ENCODE peak calls at places on chromosomes 12 and 14, in four cellular contexts. One of them, this sample, is unnamed.
A peak's percentile ranks its signal among the peaks of the same experiment; 100 is the strongest.

GRCh38 chr12:100794441-100795192 is at the start of gene ANO4:
- DNase-seq in left lung: no peak
- DNase-seq in psoas muscle: no peak
- DNase-seq in adrenal gland: peak; percentile 19
- DNase-seq in this sample: no peak

GRCh38 chr12:100716949-100717732 is 77.4 kb upstream of the ANO4 start:
- DNase-seq in adrenal gland: no peak
- DNase-seq in psoas muscle: no peak
- DNase-seq in left lung: no peak
- DNase-seq in this sample: no peak

GRCh38 chr14:78253986-78254385 is 83.8 kb downstream of the NRXN3 start:
- DNase-seq in psoas muscle: no peak
- DNase-seq in adrenal gland: no peak
- DNase-seq in left lung: no peak
- DNase-seq in this sample: no peak

GRCh38 chr12:80593766-80594165 is 113.7 kb upstream of the MYF6 start:
- DNase-seq in adrenal gland: no peak
- DNase-seq in psoas muscle: no peak
- DNase-seq in left lung: no peak
- DNase-seq in this sample: no peak

GRCh38 chr14:30587141-30587540 is 28.2 kb downstream of the G2E3 start:
- DNase-seq in adrenal gland: no peak
- DNase-seq in left lung: no peak
- DNase-seq in psoas muscle: no peak
- DNase-seq in this sample: no peak

GRCh38 chr12:71321531-71321930 is 118.1 kb upstream of the LGR5 start:
- DNase-seq in left lung: no peak
- DNase-seq in psoas muscle: no peak
- DNase-seq in adrenal gland: no peak
- DNase-seq in this sample: no peak

GRCh38 chr14:87000071-87000470 is 992.9 kb downstream of the GALC start:
- DNase-seq in adrenal gland: no peak
- DNase-seq in psoas muscle: no peak
- DNase-seq in left lung: no peak
- DNase-seq in this sample: no peak

GRCh38 chr14:36981832-36982528 is 190.4 kb downstream of the SLC25A21 start:
- DNase-seq in psoas muscle: no peak
- DNase-seq in left lung: no peak
- DNase-seq in adrenal gland: no peak
- DNase-seq in this sample: no peak

GRCh38 chr14:102785598-102785963 is 8.3 kb downstream of the TRAF3 start:
- DNase-seq in adrenal gland: no peak
- DNase-seq in left lung: no peak
- DNase-seq in psoas muscle: no peak
- DNase-seq in this sample: no peak

GRCh38 chr12:27548301-27549199 is 24.5 kb downstream of the PPFIBP1 start:
- DNase-seq in adrenal gland: no peak
- DNase-seq in left lung: no peak
- DNase-seq in psoas muscle: no peak
- DNase-seq in this sample: no peak

GRCh38 chr14:44785096-44785495 is 176.7 kb downstream of the KLHL28 start:
- DNase-seq in adrenal gland: no peak
- DNase-seq in psoas muscle: no peak
- DNase-seq in left lung: no peak
- DNase-seq in this sample: no peak

GRCh38 chr12:57816855-57817151 is 1.7 kb downstream of the AVIL start:
- DNase-seq in psoas muscle: peak; percentile 69
- DNase-seq in left lung: peak; percentile 61
- DNase-seq in adrenal gland: no peak
- DNase-seq in this sample: no peak

GRCh38 chr12:53200458-53201169 is 6.4 kb downstream of the ITGB7 start:
- DNase-seq in adrenal gland: no peak
- DNase-seq in left lung: no peak
- DNase-seq in psoas muscle: no peak
- DNase-seq in this sample: no peak

GRCh38 chr12:27367078-27367477 is 34.4 kb downstream of the BMAL2 start:
- DNase-seq in psoas muscle: no peak
- DNase-seq in left lung: no peak
- DNase-seq in adrenal gland: no peak
- DNase-seq in this sample: no peak

GRCh38 chr12:115953450-115953849 is 324.0 kb downstream of the MED13L start:
- DNase-seq in psoas muscle: no peak
- DNase-seq in left lung: no peak
- DNase-seq in adrenal gland: no peak
- DNase-seq in this sample: no peak

GRCh38 chr12:116881325-116881866 is at the start of gene HRK:
- DNase-seq in left lung: no peak
- DNase-seq in adrenal gland: peak; percentile 39
- DNase-seq in psoas muscle: no peak
- DNase-seq in this sample: no peak

GRCh38 chr12:60279224-60279623 is 683.4 kb downstream of the SLC16A7 start:
- DNase-seq in psoas muscle: no peak
- DNase-seq in adrenal gland: no peak
- DNase-seq in left lung: no peak
- DNase-seq in this sample: no peak

GRCh38 chr12:14190694-14191093 is 174.8 kb upstream of the ATF7IP start:
- DNase-seq in psoas muscle: no peak
- DNase-seq in left lung: no peak
- DNase-seq in adrenal gland: no peak
- DNase-seq in this sample: no peak

GRCh38 chr14:41558527-41558926 is 48.1 kb upstream of the LRFN5 start:
- DNase-seq in left lung: no peak
- DNase-seq in adrenal gland: no peak
- DNase-seq in psoas muscle: no peak
- DNase-seq in this sample: no peak

GRCh38 chr12:79055926-79056674 is 191.5 kb downstream of the SYT1 start:
- DNase-seq in psoas muscle: no peak
- DNase-seq in left lung: no peak
- DNase-seq in adrenal gland: no peak
- DNase-seq in this sample: no peak

GRCh38 chr12:79997115-79997805 is 62.4 kb upstream of the PPP1R12A start:
- DNase-seq in adrenal gland: no peak
- DNase-seq in psoas muscle: no peak
- DNase-seq in left lung: no peak
- DNase-seq in this sample: no peak

GRCh38 chr14:24816011-24816928 is 182.3 kb upstream of the GZMB start:
- DNase-seq in adrenal gland: no peak
- DNase-seq in psoas muscle: no peak
- DNase-seq in left lung: no peak
- DNase-seq in this sample: no peak

GRCh38 chr12:28938056-28938455 is 211.0 kb upstream of the FAR2 start:
- DNase-seq in psoas muscle: no peak
- DNase-seq in adrenal gland: no peak
- DNase-seq in left lung: no peak
- DNase-seq in this sample: no peak

GRCh38 chr14:55454264-55455151 is 14.1 kb upstream of the TBPL2 start:
- DNase-seq in adrenal gland: peak; percentile 79
- DNase-seq in left lung: no peak
- DNase-seq in psoas muscle: no peak
- DNase-seq in this sample: no peak

GRCh38 chr12:82473111-82473754 is 114.9 kb downstream of the METTL25 start:
- DNase-seq in left lung: no peak
- DNase-seq in psoas muscle: no peak
- DNase-seq in adrenal gland: no peak
- DNase-seq in this sample: no peak

GRCh38 chr14:66111891-66112290 is 374.3 kb upstream of the CCDC196 start:
- DNase-seq in adrenal gland: no peak
- DNase-seq in left lung: no peak
- DNase-seq in psoas muscle: no peak
- DNase-seq in this sample: no peak

GRCh38 chr14:69811227-69811867 is 14.3 kb upstream of the SLC10A1 start:
- DNase-seq in adrenal gland: no peak
- DNase-seq in psoas muscle: no peak
- DNase-seq in left lung: no peak
- DNase-seq in this sample: no peak
- TF ChIP-seq CTCF in adrenal gland: no peak
- TF ChIP-seq CTCF in psoas muscle: no peak
- TF ChIP-seq CTCF in left lung: no peak
- TF ChIP-seq CTCF in this sample: no peak

GRCh38 chr12:92144631-92145480 is 790 bp downstream of the BTG1 start:
- DNase-seq in psoas muscle: peak; percentile 80
- DNase-seq in left lung: peak; percentile 56
- DNase-seq in adrenal gland: peak; percentile 68
- DNase-seq in this sample: peak; percentile 92
- TF ChIP-seq CTCF in psoas muscle: peak; percentile 4
- TF ChIP-seq CTCF in left lung: no peak
- TF ChIP-seq CTCF in adrenal gland: no peak
- TF ChIP-seq CTCF in this sample: peak; percentile 54

DNA sequence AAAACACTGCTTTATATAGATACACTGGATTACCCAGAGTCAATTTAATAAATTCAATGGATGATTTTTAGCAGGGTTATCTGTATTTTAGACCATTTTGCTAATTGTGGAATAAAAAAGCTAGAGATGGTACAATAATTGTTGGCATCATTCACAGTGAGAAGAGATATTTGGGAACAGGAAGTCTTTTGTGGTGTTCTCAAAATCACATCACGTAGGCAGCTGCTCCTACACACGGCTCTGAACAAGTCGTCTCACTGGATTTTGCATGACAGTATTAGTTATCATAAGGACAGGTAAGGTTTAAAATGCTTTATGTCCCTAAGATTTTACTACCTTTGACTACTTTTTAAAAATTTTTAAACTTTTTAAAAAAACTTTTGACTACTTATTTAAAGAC is 52.0 kb downstream of the PAPLN start:
- DNase-seq in psoas muscle: no peak
- DNase-seq in adrenal gland: no peak
- DNase-seq in left lung: no peak
- DNase-seq in this sample: no peak
- TF ChIP-seq CTCF in psoas muscle: no peak
- TF ChIP-seq CTCF in adrenal gland: no peak
- TF ChIP-seq CTCF in left lung: no peak
- TF ChIP-seq CTCF in this sample: no peak

GRCh38 chr12:31655208-31655607 is 4.3 kb upstream of the ETFBKMT start:
- DNase-seq in adrenal gland: no peak
- DNase-seq in psoas muscle: no peak
- DNase-seq in left lung: no peak
- DNase-seq in this sample: no peak

GRCh38 chr12:31658743-31659086 is 773 bp upstream of the ETFBKMT start:
- DNase-seq in left lung: no peak
- DNase-seq in adrenal gland: no peak
- DNase-seq in psoas muscle: no peak
- DNase-seq in this sample: no peak

GRCh38 chr12:31655792-31656191 is 3.7 kb upstream of the ETFBKMT start:
- DNase-seq in left lung: no peak
- DNase-seq in psoas muscle: no peak
- DNase-seq in adrenal gland: no peak
- DNase-seq in this sample: no peak

GRCh38 chr12:31662176-31662849 is 2.8 kb downstream of the ETFBKMT start:
- DNase-seq in psoas muscle: no peak
- DNase-seq in left lung: no peak
- DNase-seq in adrenal gland: no peak
- DNase-seq in this sample: no peak

DNA sequence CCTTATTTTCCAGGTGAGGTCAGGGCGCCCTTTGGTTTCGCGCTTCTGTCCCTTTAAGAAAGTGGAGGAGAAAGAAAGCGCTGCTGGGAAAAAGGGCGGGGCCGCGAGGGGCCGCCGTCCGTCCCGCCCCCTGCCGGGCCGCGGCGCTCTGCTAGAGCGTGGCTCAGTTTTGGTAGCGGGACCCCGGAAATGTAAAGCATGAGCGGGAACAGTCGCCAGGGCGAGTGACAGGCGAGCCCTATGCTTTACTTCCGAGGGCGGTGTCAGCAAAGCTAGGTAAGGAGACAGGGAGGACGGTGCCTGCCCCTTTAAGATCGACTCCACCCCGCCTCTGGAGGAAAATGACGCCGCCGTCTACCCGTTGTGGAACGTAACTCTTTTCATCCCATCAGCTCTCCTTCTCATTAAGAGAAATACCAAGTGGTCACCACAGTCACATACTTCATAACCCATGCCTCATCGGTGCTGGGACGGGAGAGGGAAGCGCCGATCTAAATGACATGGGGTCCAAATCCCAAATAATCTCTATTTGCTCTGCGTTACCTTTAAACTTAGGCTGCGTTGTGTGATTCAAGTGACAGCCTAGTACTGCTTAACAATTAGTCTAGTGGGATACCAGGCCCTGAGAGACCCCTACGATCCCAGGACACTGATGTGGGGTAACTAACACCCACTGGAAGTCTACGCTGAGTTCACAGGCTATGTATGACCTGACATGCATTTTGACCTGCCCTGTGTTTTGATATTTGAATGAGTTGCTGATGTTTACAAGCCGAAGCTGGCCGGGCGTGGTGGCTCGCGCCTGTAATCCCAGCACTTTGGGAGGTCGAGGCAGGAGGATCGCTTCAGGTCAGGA is at the start of gene ETFBKMT:
- DNase-seq in left lung: peak; percentile 92
- DNase-seq in adrenal gland: peak; percentile 84
- DNase-seq in psoas muscle: peak; percentile 91
- DNase-seq in this sample: no peak
- TF ChIP-seq CTCF in left lung: peak; percentile 17
- TF ChIP-seq CTCF in adrenal gland: peak; percentile 66
- TF ChIP-seq CTCF in psoas muscle: peak; percentile 35
- TF ChIP-seq CTCF in this sample: peak; percentile 74

DNA sequence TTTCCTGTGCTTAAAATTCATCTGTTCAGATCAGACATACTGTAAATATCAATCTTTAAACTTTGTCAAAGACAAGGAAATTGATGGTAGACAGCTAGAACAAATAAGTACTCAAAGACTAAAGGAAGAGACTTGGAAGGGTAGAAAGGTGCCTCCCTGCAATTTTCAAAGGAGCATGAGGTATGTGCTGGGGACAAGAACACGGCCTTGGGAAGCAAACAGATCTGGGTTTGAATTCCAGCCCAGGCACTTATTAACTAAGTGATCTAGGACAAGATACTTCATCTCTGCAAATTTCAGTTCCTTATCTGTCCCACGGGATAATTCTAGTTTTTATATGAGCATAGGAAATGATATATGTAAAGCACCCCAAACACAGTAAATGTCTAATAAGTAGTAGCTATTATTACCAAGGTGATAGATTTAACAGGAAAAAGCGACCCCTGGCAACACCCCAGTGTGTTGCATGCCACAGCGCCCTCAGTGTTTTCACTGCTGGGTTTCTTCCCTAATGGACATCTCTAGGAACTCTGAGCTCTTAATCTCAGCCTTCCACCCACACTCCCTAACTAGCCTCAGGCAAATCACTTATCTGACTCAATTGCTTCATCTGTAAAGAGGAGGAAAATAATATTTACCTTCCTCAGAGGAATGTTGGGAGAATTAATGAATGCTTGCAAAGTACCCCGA is 44.7 kb upstream of the BMP4 start:
- DNase-seq in psoas muscle: no peak
- DNase-seq in left lung: no peak
- DNase-seq in adrenal gland: no peak
- DNase-seq in this sample: no peak
- TF ChIP-seq CTCF in psoas muscle: no peak
- TF ChIP-seq CTCF in left lung: no peak
- TF ChIP-seq CTCF in adrenal gland: no peak
- TF ChIP-seq CTCF in this sample: no peak

GRCh38 chr14:74526854-74527585 is 33.5 kb downstream of the ISCA2 start:
- DNase-seq in left lung: no peak
- DNase-seq in psoas muscle: no peak
- DNase-seq in adrenal gland: no peak
- DNase-seq in this sample: no peak
- TF ChIP-seq CTCF in left lung: no peak
- TF ChIP-seq CTCF in psoas muscle: no peak
- TF ChIP-seq CTCF in adrenal gland: no peak
- TF ChIP-seq CTCF in this sample: no peak

This sample was measured in chondrocyte.